ENCODE peak calls at places on chromosomes 3 and 15, in four cellular contexts. M is BE2C, R is astrocyte of the cerebellum, W is Peyer's patch. L is an unnamed sample.

GRCh38 chr15:76376029-76376428 is 39.5 kb downstream of the ISL2 start:
- DNase-seq in M (no peak), R (no peak), W (no peak), L (no peak)

GRCh38 chr15:63436872-63437375 is 55.3 kb upstream of the CA12 start:
- DNase-seq in M (peak), R (peak), W (peak), L (peak)

GRCh38 chr3:41365973-41366372 is 166.7 kb downstream of the CTNNB1 start:
- DNase-seq in M (no peak), R (no peak), W (no peak), L (no peak)

GRCh38 chr3:15295506-15295905 is 36.9 kb downstream of the SH3BP5 start:
- DNase-seq in M (no peak), R (peak), W (no peak), L (no peak)

GRCh38 chr3:97871788-97872187 is 50.0 kb downstream of the CRYBG3 start:
- DNase-seq in M (no peak), R (no peak), W (no peak), L (no peak)

GRCh38 chr3:51646091-51646490 is 25.0 kb upstream of the TEX264 start:
- DNase-seq in M (no peak), R (no peak), W (no peak), L (no peak)

GRCh38 chr3:11567516-11568467 is 75.9 kb downstream of the VGLL4 start:
- DNase-seq in M (no peak), R (peak), W (no peak), L (no peak)

GRCh38 chr3:169147246-169148008 is 516.1 kb downstream of the MECOM start:
- DNase-seq in M (peak), R (peak), W (peak), L (peak)

GRCh38 chr3:107430214-107431047 is 53.2 kb downstream of the CCDC54 start:
- DNase-seq in M (no peak), R (no peak), W (no peak), L (no peak)

GRCh38 chr3:48990636-48991421 is 788 bp downstream of the P4HTM start:
- DNase-seq in M (peak), R (no peak), W (peak), L (no peak)

GRCh38 chr3:183159319-183159718 is 3.2 kb downstream of the LAMP3 start:
- DNase-seq in M (no peak), R (no peak), W (no peak), L (no peak)

GRCh38 chr15:40743921-40744809 is 10.9 kb downstream of the RMDN3 start:
- DNase-seq in M (no peak), R (no peak), W (peak), L (no peak)

GRCh38 chr15:29337156-29337959 is 67.7 kb upstream of the NSMCE3 start:
- DNase-seq in M (no peak), R (peak), W (no peak), L (no peak)

GRCh38 chr15:80559320-80559693 is 135.8 kb upstream of the ABHD17C start:
- DNase-seq in M (no peak), R (no peak), W (no peak), L (peak)

GRCh38 chr15:63601727-63602185 is 4.6 kb downstream of the FBXL22 start:
- DNase-seq in M (no peak), R (no peak), W (peak), L (no peak)

GRCh38 chr15:74253276-74253921 is 17.3 kb downstream of the CCDC33 start:
- DNase-seq in M (no peak), R (no peak), W (no peak), L (no peak)

GRCh38 chr3:186648851-186649250 is 8.7 kb downstream of the FETUB start:
- DNase-seq in M (no peak), R (no peak), W (no peak), L (no peak)

GRCh38 chr15:38912067-38912466 is 347.5 kb upstream of the RASGRP1 start:
- DNase-seq in M (no peak), R (no peak), W (no peak), L (no peak)

GRCh38 chr3:29438580-29438979 is 157.7 kb downstream of the RBMS3 start:
- DNase-seq in M (no peak), R (no peak), W (no peak), L (no peak)

GRCh38 chr3:29441020-29441324 is 160.1 kb downstream of the RBMS3 start:
- DNase-seq in M (no peak), R (no peak), W (no peak), L (no peak)

GRCh38 chr3:29436612-29437313 is 155.9 kb downstream of the RBMS3 start:
- DNase-seq in M (no peak), R (no peak), W (no peak), L (no peak)

GRCh38 chr3:29441422-29441821 is 160.6 kb downstream of the RBMS3 start:
- DNase-seq in M (no peak), R (no peak), W (no peak), L (no peak)

DNA sequence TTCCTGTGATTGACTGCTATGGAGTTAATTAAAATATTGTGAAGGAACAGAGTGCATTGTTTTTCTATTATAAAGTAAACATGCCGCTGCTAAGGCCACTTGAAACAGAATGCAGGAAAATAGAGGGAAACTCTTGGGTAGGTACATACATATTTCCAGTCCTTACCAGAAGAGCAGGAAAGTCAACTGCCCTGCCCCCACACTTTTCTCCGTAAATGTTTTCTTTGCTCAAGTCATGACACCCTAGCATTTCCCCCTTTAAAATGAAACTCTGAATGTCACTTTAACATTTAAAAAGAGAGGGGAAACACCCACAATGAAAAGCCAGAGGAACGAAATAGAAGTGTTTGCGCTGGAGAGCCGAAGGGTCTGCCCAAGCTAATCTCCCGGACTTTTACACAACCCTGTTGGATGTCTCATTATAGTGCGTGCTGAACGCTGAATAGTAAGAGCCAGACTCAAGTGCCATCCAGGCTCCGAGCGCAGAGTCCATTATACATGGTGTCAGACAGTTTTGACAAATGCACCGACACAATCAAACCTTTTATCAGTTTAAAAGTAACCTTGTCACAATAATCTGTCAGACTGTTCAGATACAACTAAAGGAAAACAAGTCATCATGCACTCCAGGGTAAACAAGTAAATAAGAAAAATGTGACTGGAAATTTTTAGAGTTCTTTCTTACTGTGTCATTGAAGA is 159.6 kb downstream of the RBMS3 start:
- DNase-seq in M (peak), R (no peak), W (no peak), L (no peak)
- H3K4me3 ChIP-seq in M (peak), R (peak), W (no peak), L (peak)

DNA sequence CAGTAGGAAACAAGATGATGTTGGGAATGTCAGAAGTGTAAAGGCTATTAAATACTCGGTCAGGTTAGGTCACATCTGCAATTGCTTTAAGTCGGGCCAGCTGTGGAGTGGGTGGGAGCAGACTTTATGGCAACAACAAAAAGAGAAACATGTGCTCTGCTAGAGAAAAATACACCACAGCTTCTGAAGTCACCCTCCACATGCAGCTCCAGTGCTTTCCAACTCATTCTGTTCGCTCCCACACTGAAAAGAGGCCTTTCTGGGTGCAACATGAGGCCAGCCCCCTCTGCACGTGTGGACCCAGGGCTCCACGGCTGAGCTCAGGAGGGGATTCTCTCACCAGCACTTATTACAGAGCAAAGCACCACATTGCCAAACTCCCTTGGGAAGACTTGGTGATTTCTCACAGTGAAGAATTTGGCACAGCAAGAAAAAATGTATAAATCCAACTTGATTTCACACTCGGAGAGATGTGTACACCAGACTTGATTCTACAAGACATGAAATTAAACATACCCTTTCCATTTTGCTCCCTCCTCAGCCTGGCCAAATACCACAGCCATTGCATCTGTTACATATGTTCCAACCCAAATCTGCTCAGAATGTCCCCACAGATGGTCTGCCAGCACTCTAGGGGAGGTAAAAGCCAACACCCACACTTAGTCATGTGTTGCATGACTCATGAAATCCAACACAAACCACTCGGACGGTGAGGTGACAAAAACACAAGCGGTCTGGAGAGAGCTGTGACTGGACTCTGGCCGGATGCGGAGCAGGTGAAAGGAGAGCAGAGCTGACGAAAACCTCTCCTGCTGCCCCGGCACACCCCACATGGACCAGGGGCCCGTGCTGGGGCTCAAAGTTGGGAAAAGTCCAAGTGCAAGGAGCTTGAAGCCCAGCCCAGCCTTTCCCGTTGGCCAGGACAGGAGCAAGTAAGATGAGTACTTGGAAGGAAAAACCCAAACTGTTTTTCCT is 74.6 kb downstream of the ITGB5 start:
- DNase-seq in M (no peak), R (peak), W (peak), L (no peak)
- H3K4me3 ChIP-seq in M (no peak), R (no peak), W (no peak), L (no peak)

GRCh38 chr3:47536221-47536891 is 22.8 kb upstream of the ELP6 start:
- DNase-seq in M (no peak), R (no peak), W (no peak), L (no peak)
- H3K4me3 ChIP-seq in M (no peak), R (no peak), W (no peak), L (no peak)

GRCh38 chr15:45163508-45163856 is 24.3 kb downstream of the SHF start:
- DNase-seq in M (no peak), R (no peak), W (no peak), L (no peak)

GRCh38 chr15:45164914-45165313 is 22.9 kb downstream of the SHF start:
- DNase-seq in M (no peak), R (no peak), W (no peak), L (no peak)

GRCh38 chr15:45167631-45168205 is 20.0 kb downstream of the SHF start:
- DNase-seq in M (no peak), R (no peak), W (no peak), L (no peak)

GRCh38 chr15:45166792-45167630 is 20.8 kb downstream of the SHF start:
- DNase-seq in M (peak), R (peak), W (peak), L (peak)

GRCh38 chr15:45165536-45165935 is 22.2 kb downstream of the SHF start:
- DNase-seq in M (no peak), R (no peak), W (no peak), L (no peak)
- H3K4me3 ChIP-seq in M (no peak), R (no peak), W (no peak), L (no peak)

DNA sequence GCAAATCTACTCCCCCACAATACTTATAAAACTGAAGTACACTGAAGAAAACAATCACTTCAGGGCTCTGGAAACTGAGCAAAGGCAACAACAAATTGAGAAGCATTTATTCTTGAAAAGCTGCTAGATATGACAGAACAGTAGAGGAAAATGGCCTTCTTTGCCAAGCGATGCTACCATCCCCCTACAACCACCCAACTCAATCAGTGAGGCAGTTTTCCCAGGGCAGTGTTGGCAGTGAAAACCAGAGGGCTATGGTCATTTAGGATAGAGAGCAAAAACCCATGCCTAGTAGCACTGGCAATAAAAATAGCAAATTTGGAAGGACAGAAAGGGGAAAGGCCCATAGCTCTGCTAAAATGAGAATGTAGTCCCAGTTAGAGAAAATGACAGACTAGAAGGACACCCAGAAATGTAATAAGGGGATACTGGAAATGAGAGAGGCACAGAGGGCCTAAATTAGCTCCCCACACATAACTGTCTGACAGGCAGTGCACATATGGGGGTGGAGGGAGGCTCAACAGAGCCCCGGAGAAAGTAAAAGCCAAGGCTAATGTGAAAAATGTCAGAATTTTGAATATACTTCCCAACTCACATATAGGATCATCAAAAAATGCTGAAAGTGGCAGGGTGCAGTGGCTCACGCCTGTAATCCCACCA is 143.5 kb downstream of the GSK3B start:
- DNase-seq in M (no peak), R (no peak), W (no peak), L (no peak)
- H3K4me3 ChIP-seq in M (no peak), R (no peak), W (no peak), L (no peak)